ENCODE peak calls at places on chromosome 2, in four cellular contexts. V is GM23338, M is K562, K is aorta. D is an unnamed sample.

GRCh38 chr2:214966420-214966819 is 156.9 kb upstream of the BARD1 start:
- DNase-seq in V (no peak), M (no peak), K (no peak), D (no peak)

GRCh38 chr2:200862532-200863000 is 1.9 kb downstream of the CLK1 start:
- DNase-seq in V (peak; percentile 39), M (no peak), K (no peak), D (peak; percentile 69)

GRCh38 chr2:63654959-63655358 is 66.2 kb downstream of the MDH1 start:
- DNase-seq in V (no peak), M (no peak), K (no peak), D (no peak)

GRCh38 chr2:163345795-163346573 is 389.8 kb downstream of the FIGN start:
- DNase-seq in V (peak; percentile 81), M (peak; percentile 9), K (no peak), D (no peak)

GRCh38 chr2:149715005-149715592 is 127.5 kb upstream of the MMADHC start:
- DNase-seq in V (peak; percentile 86), M (no peak), K (no peak), D (no peak)

GRCh38 chr2:133077259-133077822 is 407.3 kb upstream of the LYPD1 start:
- DNase-seq in V (no peak), M (no peak), K (no peak), D (no peak)

GRCh38 chr2:131045925-131046579 is 47.2 kb downstream of the FAM168B start:
- DNase-seq in V (no peak), M (no peak), K (no peak), D (no peak)

GRCh38 chr2:46014911-46015654 is 282.1 kb upstream of the EPAS1 start:
- DNase-seq in V (peak; percentile 87), M (no peak), K (no peak), D (no peak)

GRCh38 chr2:50385361-50385760 is 646.6 kb downstream of the NRXN1 start:
- DNase-seq in V (no peak), M (no peak), K (no peak), D (no peak)

GRCh38 chr2:127153691-127154158 is 46.8 kb upstream of the BIN1 start:
- DNase-seq in V (no peak), M (no peak), K (peak; percentile 66), D (no peak)

GRCh38 chr2:205771063-205771462 is 88.8 kb downstream of the NRP2 start:
- DNase-seq in V (no peak), M (no peak), K (no peak), D (no peak)

GRCh38 chr2:25726511-25726910 is 53.1 kb upstream of the DTNB start:
- DNase-seq in V (no peak), M (no peak), K (no peak), D (no peak)

GRCh38 chr2:168685619-168686453 is 116.6 kb upstream of the NOSTRIN start:
- DNase-seq in V (no peak), M (peak; percentile 68), K (no peak), D (no peak)

GRCh38 chr2:119236796-119237195 is 13.2 kb downstream of the STEAP3 start:
- DNase-seq in V (no peak), M (no peak), K (no peak), D (no peak)

GRCh38 chr2:237540823-237541222 is 25.6 kb upstream of the PRLH start:
- DNase-seq in V (no peak), M (no peak), K (peak; percentile 64), D (no peak)

GRCh38 chr2:19538411-19538963 is 180.1 kb upstream of the OSR1 start:
- DNase-seq in V (no peak), M (no peak), K (peak; percentile 57), D (no peak)

GRCh38 chr2:31324000-31324633 is 90.2 kb downstream of the EHD3 start:
- DNase-seq in V (no peak), M (no peak), K (no peak), D (no peak)

GRCh38 chr2:100980046-100980445 is 22.0 kb upstream of the RPL31 start:
- DNase-seq in V (peak; percentile 56), M (no peak), K (no peak), D (no peak)

GRCh38 chr2:120879401-120880295 is 144.0 kb downstream of the GLI2 start:
- DNase-seq in V (peak; percentile 56), M (no peak), K (peak; percentile 21), D (no peak)

DNA sequence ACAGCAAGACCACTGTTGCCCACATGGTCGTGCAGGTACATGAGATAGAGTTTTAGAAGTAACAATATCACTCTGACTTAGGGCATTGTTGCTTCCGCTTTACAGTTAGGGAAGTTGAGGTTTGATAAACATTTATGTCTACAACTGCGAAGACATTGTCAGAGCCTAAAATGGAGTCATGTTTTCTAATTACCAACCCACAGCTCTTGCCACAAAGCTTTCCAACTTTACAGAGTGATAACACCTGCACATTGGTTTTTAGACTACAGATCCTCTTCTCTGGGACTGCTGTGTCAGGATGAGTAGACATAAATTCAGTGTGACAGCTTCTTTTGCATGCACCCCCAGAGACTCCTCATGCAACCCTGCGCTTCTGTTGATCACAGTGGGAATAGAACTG is 119.0 kb downstream of the FEZ2 start:
- DNase-seq in V (no peak), M (peak; percentile 24), K (no peak), D (no peak)
- H3K36me3 ChIP-seq in V (peaks cover 43% of the 10 kb centered on the region), M (no peaks in the 10 kb centered on the region), K (peaks cover 8% of the 10 kb centered on the region), D (no peaks in the 10 kb centered on the region)

GRCh38 chr2:182729710-182730339 is 13.8 kb downstream of the DNAJC10 start:
- DNase-seq in V (no peak), M (no peak), K (no peak), D (no peak)
- H3K36me3 ChIP-seq in V (peaks cover 6% of the 10 kb centered on the region), M (peaks cover 63% of the 10 kb centered on the region), K (peaks cover 5% of the 10 kb centered on the region), D (no peaks in the 10 kb centered on the region)

DNA sequence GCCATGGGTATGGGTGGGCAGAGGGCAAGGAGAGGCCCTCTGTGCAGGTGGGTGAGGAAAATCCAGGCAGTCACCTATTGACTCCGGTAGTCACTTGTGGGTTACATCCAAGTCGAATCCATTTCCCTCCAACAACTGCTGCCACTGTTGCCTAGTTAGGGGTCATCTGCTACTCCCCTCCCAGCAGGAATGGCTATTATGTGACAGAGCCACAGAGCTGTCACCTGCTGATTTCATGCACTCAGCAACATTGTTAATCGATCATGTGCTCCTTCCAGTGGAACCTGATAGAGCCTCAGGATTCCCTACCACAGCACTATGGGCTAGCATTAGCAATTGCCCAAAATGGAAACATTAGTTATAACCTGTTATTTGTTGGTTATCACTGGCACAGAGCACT is 31.4 kb downstream of the POLR1A start:
- DNase-seq in V (no peak), M (no peak), K (no peak), D (no peak)
- H3K36me3 ChIP-seq in V (peaks cover 55% of the 10 kb centered on the region), M (peaks cover 98% of the 10 kb centered on the region), K (no peaks in the 10 kb centered on the region), D (peaks cover 76% of the 10 kb centered on the region)

GRCh38 chr2:233848276-233848675 is 6.1 kb downstream of the HJURP start:
- DNase-seq in V (no peak), M (no peak), K (no peak), D (no peak)
- H3K36me3 ChIP-seq in V (peaks cover 90% of the 10 kb centered on the region), M (peaks cover 97% of the 10 kb centered on the region), K (no peaks in the 10 kb centered on the region), D (no peaks in the 10 kb centered on the region)

DNA sequence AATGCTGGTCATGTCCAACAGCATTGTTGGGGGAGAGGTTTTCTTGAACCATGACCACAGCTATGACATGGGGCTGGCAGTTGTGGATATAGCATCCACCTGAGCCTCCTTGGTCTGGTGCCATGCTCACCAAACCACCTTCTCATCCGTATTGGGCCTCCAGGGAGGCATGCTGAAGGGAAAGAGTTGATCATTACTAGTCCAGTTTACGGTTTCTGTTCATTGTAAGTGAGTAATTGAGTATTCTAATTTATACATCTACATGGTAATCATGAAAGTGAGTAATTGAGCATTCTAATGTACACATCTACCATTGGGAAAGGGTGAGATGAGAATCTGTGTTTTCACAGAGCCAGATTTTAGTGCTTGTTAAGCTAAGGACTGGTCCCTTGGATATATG is 6.8 kb downstream of the TMEM87B start:
- DNase-seq in V (no peak), M (no peak), K (no peak), D (no peak)
- H3K36me3 ChIP-seq in V (peaks cover 7% of the 10 kb centered on the region), M (peaks cover 55% of the 10 kb centered on the region), K (no peaks in the 10 kb centered on the region), D (no peaks in the 10 kb centered on the region)

GRCh38 chr2:174222154-174222553 is 26.2 kb downstream of the OLA1 start:
- DNase-seq in V (no peak), M (no peak), K (no peak), D (no peak)

GRCh38 chr2:174227748-174228147 is 20.6 kb downstream of the OLA1 start:
- DNase-seq in V (no peak), M (no peak), K (no peak), D (no peak)

GRCh38 chr2:174223359-174223758 is 25.0 kb downstream of the OLA1 start:
- DNase-seq in V (no peak), M (no peak), K (no peak), D (no peak)

GRCh38 chr2:174224665-174225288 is 23.6 kb downstream of the OLA1 start:
- DNase-seq in V (no peak), M (peak; percentile 59), K (no peak), D (no peak)

DNA sequence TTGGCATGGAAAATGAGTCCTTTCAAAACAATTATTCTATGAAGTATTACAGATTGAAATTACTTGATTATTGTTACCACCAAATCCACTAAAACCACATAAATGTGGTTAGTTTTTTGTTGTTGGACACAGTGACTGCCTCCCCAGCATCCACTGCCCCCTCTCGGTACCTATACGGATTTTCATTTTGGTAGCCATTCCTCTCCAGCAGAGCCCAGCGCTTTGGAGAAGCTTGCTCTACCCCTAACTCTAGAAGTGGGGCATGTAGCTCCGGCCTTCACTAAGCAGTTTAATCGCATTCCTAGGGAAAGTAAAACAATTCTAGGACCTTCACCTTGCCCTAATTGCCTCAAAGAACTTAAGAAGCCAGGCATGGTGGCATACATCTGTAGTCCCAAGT is 24.2 kb downstream of the OLA1 start:
- DNase-seq in V (peak; percentile 28), M (no peak), K (no peak), D (no peak)
- H3K36me3 ChIP-seq in V (peaks cover 5% of the 10 kb centered on the region), M (peaks cover 79% of the 10 kb centered on the region), K (no peaks in the 10 kb centered on the region), D (peaks cover 6% of the 10 kb centered on the region)

DNA sequence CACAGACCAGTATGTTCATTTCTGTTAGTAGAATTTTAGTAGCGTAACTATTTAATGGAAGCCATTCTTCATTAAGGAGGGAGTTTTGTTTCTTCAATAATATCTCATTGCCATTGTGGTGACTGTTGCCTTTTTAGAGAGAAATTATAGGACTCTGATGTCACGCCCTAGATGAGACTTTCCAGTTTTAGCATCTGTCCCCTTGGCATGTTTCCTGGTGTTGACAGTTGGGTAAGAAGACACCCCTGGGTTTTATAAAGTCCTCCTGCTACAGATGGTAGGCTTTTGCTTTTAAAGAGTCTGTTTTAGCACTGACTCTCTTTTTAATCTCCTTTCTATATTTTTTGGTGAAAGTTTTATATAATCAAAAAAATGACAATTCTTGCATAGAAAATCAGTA is 41.9 kb downstream of the KCNJ3 start:
- DNase-seq in V (no peak), M (no peak), K (no peak), D (no peak)
- H3K36me3 ChIP-seq in V (no peaks in the 10 kb centered on the region), M (no peaks in the 10 kb centered on the region), K (no peaks in the 10 kb centered on the region), D (no peaks in the 10 kb centered on the region)

GRCh38 chr2:17709897-17710296 is 43.7 kb downstream of the SMC6 start:
- DNase-seq in V (no peak), M (peak; percentile 11), K (no peak), D (no peak)

GRCh38 chr2:17710547-17711248 is 42.9 kb downstream of the SMC6 start:
- DNase-seq in V (no peak), M (peak; percentile 49), K (no peak), D (no peak)

GRCh38 chr2:17706845-17707244 is 46.8 kb downstream of the SMC6 start:
- DNase-seq in V (no peak), M (no peak), K (no peak), D (no peak)
- H3K36me3 ChIP-seq in V (peaks cover 27% of the 10 kb centered on the region), M (peaks cover 85% of the 10 kb centered on the region), K (peaks cover 2% of the 10 kb centered on the region), D (no peaks in the 10 kb centered on the region)

D was measured in naive thymus-derived CD4-positive, alpha-beta T cell.